ENCODE peak calls at places on chromosome 7, in six cellular contexts. G is H9, A is H1, L is neuronal stem cell, Y is mesenchymal stem cell, U is IMR-90. M is an unnamed sample.

GRCh38 chr7:34807548-34808340 is 149.7 kb downstream of the NPSR1 start:
- DNase-seq in G (no peak), A (no peak), L (no peak), Y (no peak), U (no peak), M (no peak)

GRCh38 chr7:149286811-149287400 is 24.9 kb downstream of the ZNF783 start:
- DNase-seq in G (no peak), A (no peak), L (no peak), Y (no peak), U (peak), M (no peak)

GRCh38 chr7:87347207-87347606 is 1.7 kb downstream of the CROT start:
- DNase-seq in G (no peak), A (no peak), L (no peak), Y (no peak), U (no peak), M (no peak)

GRCh38 chr7:140383954-140384713 is 14.2 kb downstream of the SLC37A3 start:
- DNase-seq in G (no peak), A (no peak), L (no peak), Y (no peak), U (no peak), M (no peak)

GRCh38 chr7:152492952-152493351 is 57.1 kb upstream of the KMT2C start:
- DNase-seq in G (no peak), A (no peak), L (no peak), Y (no peak), U (no peak), M (no peak)

GRCh38 chr7:120991570-120991969 is 3.1 kb downstream of the CPED1 start:
- DNase-seq in G (no peak), A (no peak), L (no peak), Y (peak), U (peak), M (peak)

GRCh38 chr7:35734001-35734483 is 39.1 kb upstream of the HERPUD2 start:
- DNase-seq in G (no peak), A (no peak), L (no peak), Y (no peak), U (no peak), M (no peak)

GRCh38 chr7:90178592-90179279 is 24.5 kb downstream of the STEAP1 start:
- DNase-seq in G (no peak), A (no peak), L (no peak), Y (peak), U (peak), M (no peak)

GRCh38 chr7:56079450-56080185 is 13.1 kb downstream of the PHKG1 start:
- DNase-seq in G (peak), A (no peak), L (no peak), Y (no peak), U (peak), M (no peak)

GRCh38 chr7:151704284-151704968 is 172.5 kb downstream of the PRKAG2 start:
- DNase-seq in G (no peak), A (no peak), L (no peak), Y (no peak), U (no peak), M (peak)

GRCh38 chr7:38507379-38507778 is 123.8 kb downstream of the AMPH start:
- DNase-seq in G (no peak), A (no peak), L (no peak), Y (no peak), U (peak), M (no peak)

GRCh38 chr7:12619461-12620069 is 49.0 kb downstream of the SCIN start:
- DNase-seq in G (no peak), A (no peak), L (no peak), Y (no peak), U (no peak), M (peak)

GRCh38 chr7:131235489-131236317 is 92.0 kb upstream of the MKLN1 start:
- DNase-seq in G (no peak), A (no peak), L (no peak), Y (peak), U (peak), M (peak)

GRCh38 chr7:105773030-105773460 is 103.4 kb downstream of the ATXN7L1 start:
- DNase-seq in G (peak), A (no peak), L (no peak), Y (no peak), U (no peak), M (no peak)

GRCh38 chr7:30920584-30921539 is 9.2 kb downstream of the AQP1 start:
- DNase-seq in G (peak), A (no peak), L (no peak), Y (peak), U (peak), M (no peak)

GRCh38 chr7:45701701-45702460 is 127.7 kb downstream of the ADCY1 start:
- DNase-seq in G (no peak), A (no peak), L (no peak), Y (no peak), U (no peak), M (no peak)

GRCh38 chr7:43583424-43584199 is 704 bp downstream of the STK17A start:
- DNase-seq in G (peak), A (no peak), L (peak), Y (peak), U (peak), M (peak)

GRCh38 chr7:17298840-17299476 is 506 bp downstream of the AHR start:
- DNase-seq in G (peak), A (no peak), L (peak), Y (peak), U (peak), M (peak)

GRCh38 chr7:45543470-45543869 is 30.7 kb upstream of the ADCY1 start:
- DNase-seq in G (no peak), A (no peak), L (no peak), Y (no peak), U (no peak), M (no peak)

GRCh38 chr7:11623093-11623678 is 208.8 kb downstream of the THSD7A start:
- DNase-seq in G (no peak), A (no peak), L (no peak), Y (peak), U (no peak), M (no peak)

GRCh38 chr7:151085329-151085690 is 965 bp upstream of the AGAP3 start:
- DNase-seq in G (no peak), A (no peak), L (no peak), Y (no peak), U (no peak), M (no peak)

GRCh38 chr7:118079369-118079768 is 104.6 kb upstream of the LSM8 start:
- DNase-seq in G (no peak), A (no peak), L (no peak), Y (peak), U (peak), M (no peak)

GRCh38 chr7:121753965-121754364 is 119.0 kb upstream of the PTPRZ1 start:
- DNase-seq in G (no peak), A (no peak), L (no peak), Y (no peak), U (no peak), M (peak)

GRCh38 chr7:48741545-48741944 is 182.8 kb upstream of the CDC14C start:
- DNase-seq in G (no peak), A (no peak), L (no peak), Y (no peak), U (no peak), M (no peak)

GRCh38 chr7:12571691-12572090 is 1.2 kb downstream of the SCIN start:
- DNase-seq in G (no peak), A (no peak), L (no peak), Y (no peak), U (no peak), M (no peak)

GRCh38 chr7:157644946-157645345 is 308.1 kb downstream of the DNAJB6 start:
- DNase-seq in G (no peak), A (no peak), L (no peak), Y (no peak), U (no peak), M (no peak)

GRCh38 chr7:120950026-120950538 is 495 bp upstream of the ING3 start:
- DNase-seq in G (no peak), A (no peak), L (no peak), Y (no peak), U (no peak), M (no peak)

GRCh38 chr7:100680589-100681271 is 7.2 kb downstream of the GNB2 start:
- DNase-seq in G (no peak), A (no peak), L (no peak), Y (no peak), U (no peak), M (no peak)

GRCh38 chr7:155954550-155955366 is 142.5 kb upstream of the SHH start:
- DNase-seq in G (no peak), A (no peak), L (no peak), Y (no peak), U (no peak), M (no peak)

GRCh38 chr7:138735399-138735798 is 34.2 kb upstream of the SVOPL start:
- DNase-seq in G (no peak), A (no peak), L (no peak), Y (no peak), U (no peak), M (no peak)

GRCh38 chr7:148941598-148942280 is 57.6 kb upstream of the EZH2 start:
- DNase-seq in G (peak), A (no peak), L (peak), Y (peak), U (peak), M (peak)

GRCh38 chr7:129825005-129825553 is 127.7 kb downstream of the UBE2H start:
- DNase-seq in G (peak), A (peak), L (peak), Y (peak), U (no peak), M (peak)

DNA sequence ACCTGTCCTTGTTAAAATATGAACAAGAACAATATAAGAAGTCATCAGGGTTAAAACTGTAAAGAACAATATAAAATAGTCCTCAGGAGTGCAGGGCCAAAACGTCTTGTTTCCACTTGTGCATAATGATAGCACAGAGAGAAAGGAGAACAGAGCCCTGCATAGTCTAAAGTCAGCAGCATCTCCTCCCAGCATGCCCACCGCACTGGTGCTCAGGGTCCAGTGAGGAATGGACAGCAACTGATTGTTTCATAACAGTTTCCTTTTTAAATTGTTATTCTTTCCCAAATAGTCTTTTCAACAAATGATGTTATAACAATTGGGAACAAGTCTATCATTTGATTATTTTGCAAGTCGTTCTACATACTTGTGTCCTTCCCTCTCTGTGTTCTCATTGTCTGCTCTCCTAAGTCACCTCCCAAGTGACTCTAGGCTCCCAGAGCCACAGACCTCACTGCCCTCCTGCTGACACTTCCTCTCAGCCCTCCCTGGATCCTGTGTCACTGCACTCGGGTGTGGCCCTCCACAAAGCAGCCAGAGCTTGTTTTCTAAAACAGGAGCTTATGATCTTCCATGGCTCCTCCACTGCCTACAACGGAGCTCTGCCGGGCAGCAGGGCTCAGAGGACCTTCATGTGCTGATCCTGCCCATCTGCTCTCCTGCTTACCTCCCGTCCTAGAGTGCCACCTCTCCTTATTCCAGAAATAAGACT is 27.6 kb downstream of the COBL start:
- DNase-seq in G (no peak), A (no peak), L (no peak), Y (no peak), U (no peak), M (no peak)
- H2AFZ ChIP-seq in G (no peak), A (no peak), L (no peak), Y (no peak), U (no peak), M (no peak)

DNA sequence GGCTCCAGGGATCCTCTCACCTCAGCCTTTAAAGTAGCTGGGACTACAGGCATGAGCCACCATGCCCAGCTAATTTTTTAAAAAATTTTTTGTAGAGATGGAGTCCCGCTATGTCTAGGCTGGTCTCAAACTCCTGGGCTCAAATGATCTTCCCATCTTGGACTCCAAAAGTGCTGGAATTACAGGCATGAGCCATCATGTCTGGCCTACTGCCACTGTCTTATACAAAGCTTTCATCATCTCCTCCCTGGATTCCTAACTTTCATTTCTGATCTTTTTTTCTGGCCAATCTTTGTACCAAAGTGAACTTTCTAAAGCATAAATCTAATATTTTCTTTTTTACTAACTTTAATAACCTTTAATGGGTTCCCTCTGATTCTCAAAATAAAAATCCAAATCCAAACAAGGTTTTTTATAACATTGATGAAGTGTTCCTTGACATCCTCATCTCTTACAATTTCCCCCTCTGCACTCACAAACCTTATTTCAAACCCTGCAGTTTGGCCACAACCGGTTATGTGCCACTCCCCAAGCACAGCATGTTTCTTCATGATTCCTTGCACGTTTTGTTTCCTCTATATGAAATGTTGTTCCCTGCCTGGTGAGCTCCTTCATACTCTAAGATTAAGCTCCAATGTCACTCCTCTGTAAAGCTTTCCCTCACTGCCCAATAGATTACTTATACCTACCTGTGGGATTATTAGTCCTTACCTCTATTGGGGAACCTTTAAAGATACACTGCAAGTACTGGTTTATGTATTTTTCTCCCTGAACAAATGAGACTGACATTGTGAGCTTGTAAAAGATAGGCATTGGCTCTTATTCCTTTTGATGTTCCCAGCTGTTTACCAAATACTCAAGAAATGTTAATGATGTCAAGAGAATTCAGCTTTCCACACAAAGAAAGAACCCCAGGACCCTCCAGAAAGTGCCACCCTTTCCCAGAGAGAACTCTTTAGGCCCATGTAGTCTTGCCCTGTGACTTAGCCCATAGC is 101.7 kb downstream of the HOXA1 start:
- DNase-seq in G (no peak), A (no peak), L (no peak), Y (no peak), U (peak), M (no peak)
- H4K8ac ChIP-seq in G (no peak), A (no peak), L (no peak), Y (no peak), U (no peak), M (no peak)

GRCh38 chr7:26843696-26844095 is 20.7 kb downstream of the SKAP2 start:
- DNase-seq in G (no peak), A (no peak), L (no peak), Y (no peak), U (peak), M (peak)
- H2AFZ ChIP-seq in G (no peak), A (no peak), L (no peak), Y (no peak), U (no peak), M (no peak)

GRCh38 chr7:1514993-1515392 is 10.8 kb upstream of the INTS1 start:
- DNase-seq in G (no peak), A (no peak), L (no peak), Y (no peak), U (no peak), M (no peak)

GRCh38 chr7:1512781-1513656 is 8.8 kb upstream of the INTS1 start:
- DNase-seq in G (no peak), A (no peak), L (no peak), Y (peak), U (peak), M (peak)

GRCh38 chr7:1513657-1514095 is 9.5 kb upstream of the INTS1 start:
- DNase-seq in G (no peak), A (no peak), L (no peak), Y (no peak), U (no peak), M (peak)

GRCh38 chr7:1514407-1514806 is 10.2 kb upstream of the INTS1 start:
- DNase-seq in G (no peak), A (no peak), L (no peak), Y (no peak), U (no peak), M (no peak)

GRCh38 chr7:1516586-1517251 is 12.5 kb upstream of the INTS1 start:
- DNase-seq in G (no peak), A (no peak), L (no peak), Y (no peak), U (no peak), M (peak)
- H4K8ac ChIP-seq in G (no peak), A (peak), L (no peak), Y (no peak), U (no peak), M (no peak)

DNA sequence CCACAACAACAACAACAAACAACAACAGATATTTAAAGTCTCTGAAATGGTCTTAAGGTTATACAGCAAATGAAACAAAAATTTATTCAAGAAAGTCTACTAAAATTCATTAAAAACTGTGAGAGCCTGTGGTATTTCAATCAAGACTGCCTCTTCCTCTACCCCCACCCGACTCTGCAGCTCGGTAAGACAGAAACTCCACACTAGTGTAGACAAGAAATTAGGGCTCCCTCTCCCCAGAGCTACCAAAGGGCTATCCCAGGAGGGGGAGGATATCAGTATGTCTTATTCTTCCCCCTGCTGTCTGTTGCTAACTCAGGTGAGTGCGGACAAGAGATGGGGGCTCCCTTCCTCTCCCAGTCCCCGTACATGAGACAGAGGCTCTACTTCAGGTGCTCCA is 71.0 kb upstream of the TMEM140 start:
- DNase-seq in G (no peak), A (no peak), L (no peak), Y (no peak), U (no peak), M (no peak)
- H2AFZ ChIP-seq in G (no peak), A (peak), L (no peak), Y (no peak), U (no peak), M (no peak)

M was measured in trophoblast cell.